ENCODE peak calls at places on chromosomes 3 and 15, in eight cellular contexts. One of them, this sample, is unnamed.
A peak's percentile ranks its signal among the peaks of the same experiment; 100 is the strongest.

GRCh38 chr3:183370391-183370790 is 58.0 kb downstream of the MCF2L2 start:
- DNase-seq in CD8-positive, alpha-beta T cell: no peak
- DNase-seq in brain microvascular endothelial cell: no peak
- DNase-seq in mammary epithelial cell: no peak
- DNase-seq in body of pancreas: no peak
- DNase-seq in HFFc6: no peak
- DNase-seq in Calu3: no peak
- DNase-seq in GM13976: no peak
- DNase-seq in this sample: no peak

GRCh38 chr3:57068437-57069089 is 8.1 kb downstream of the SPATA12 start:
- DNase-seq in CD8-positive, alpha-beta T cell: no peak
- DNase-seq in brain microvascular endothelial cell: peak; percentile 77
- DNase-seq in mammary epithelial cell: peak; percentile 90
- DNase-seq in body of pancreas: no peak
- DNase-seq in HFFc6: peak; percentile 51
- DNase-seq in Calu3: peak; percentile 70
- DNase-seq in GM13976: peak; percentile 85
- DNase-seq in this sample: peak; percentile 87

GRCh38 chr3:25266677-25267076 is 161.4 kb upstream of the RARB start:
- DNase-seq in CD8-positive, alpha-beta T cell: no peak
- DNase-seq in brain microvascular endothelial cell: no peak
- DNase-seq in mammary epithelial cell: no peak
- DNase-seq in body of pancreas: no peak
- DNase-seq in HFFc6: no peak
- DNase-seq in Calu3: no peak
- DNase-seq in GM13976: no peak
- DNase-seq in this sample: no peak

GRCh38 chr3:71428841-71429609 is 154.5 kb downstream of the FOXP1 start:
- DNase-seq in CD8-positive, alpha-beta T cell: no peak
- DNase-seq in brain microvascular endothelial cell: no peak
- DNase-seq in mammary epithelial cell: peak; percentile 90
- DNase-seq in body of pancreas: peak; percentile 31
- DNase-seq in HFFc6: no peak
- DNase-seq in Calu3: peak; percentile 32
- DNase-seq in GM13976: no peak
- DNase-seq in this sample: no peak

GRCh38 chr15:52011711-52012144 is 7.3 kb upstream of the MAPK6 start:
- DNase-seq in CD8-positive, alpha-beta T cell: no peak
- DNase-seq in brain microvascular endothelial cell: no peak
- DNase-seq in mammary epithelial cell: no peak
- DNase-seq in body of pancreas: no peak
- DNase-seq in HFFc6: no peak
- DNase-seq in Calu3: no peak
- DNase-seq in GM13976: no peak
- DNase-seq in this sample: no peak

GRCh38 chr3:40109641-40110490 is 199.6 kb upstream of the EIF1B start:
- DNase-seq in CD8-positive, alpha-beta T cell: no peak
- DNase-seq in brain microvascular endothelial cell: no peak
- DNase-seq in mammary epithelial cell: peak; percentile 20
- DNase-seq in body of pancreas: no peak
- DNase-seq in HFFc6: peak; percentile 33
- DNase-seq in Calu3: no peak
- DNase-seq in GM13976: no peak
- DNase-seq in this sample: no peak

GRCh38 chr3:44208086-44208485 is 33.6 kb upstream of the TOPAZ1 start:
- DNase-seq in CD8-positive, alpha-beta T cell: no peak
- DNase-seq in brain microvascular endothelial cell: no peak
- DNase-seq in mammary epithelial cell: peak; percentile 50
- DNase-seq in body of pancreas: no peak
- DNase-seq in HFFc6: peak; percentile 4
- DNase-seq in Calu3: no peak
- DNase-seq in GM13976: no peak
- DNase-seq in this sample: no peak

GRCh38 chr3:138187296-138188012 is at the start of gene ARMC8:
- DNase-seq in CD8-positive, alpha-beta T cell: no peak
- DNase-seq in brain microvascular endothelial cell: peak; percentile 40
- DNase-seq in mammary epithelial cell: peak; percentile 56
- DNase-seq in body of pancreas: peak; percentile 72
- DNase-seq in HFFc6: peak; percentile 39
- DNase-seq in Calu3: peak; percentile 66
- DNase-seq in GM13976: no peak
- DNase-seq in this sample: no peak

GRCh38 chr3:10160346-10160745 is 4.4 kb upstream of the IRAK2 start:
- DNase-seq in CD8-positive, alpha-beta T cell: no peak
- DNase-seq in brain microvascular endothelial cell: no peak
- DNase-seq in mammary epithelial cell: no peak
- DNase-seq in body of pancreas: no peak
- DNase-seq in HFFc6: no peak
- DNase-seq in Calu3: no peak
- DNase-seq in GM13976: no peak
- DNase-seq in this sample: no peak

GRCh38 chr15:89642106-89642505 is 13.2 kb downstream of the KIF7 start:
- DNase-seq in CD8-positive, alpha-beta T cell: no peak
- DNase-seq in brain microvascular endothelial cell: no peak
- DNase-seq in mammary epithelial cell: no peak
- DNase-seq in body of pancreas: no peak
- DNase-seq in HFFc6: no peak
- DNase-seq in Calu3: no peak
- DNase-seq in GM13976: no peak
- DNase-seq in this sample: no peak

GRCh38 chr3:195385526-195385925 is 57.3 kb downstream of the ACAP2 start:
- DNase-seq in CD8-positive, alpha-beta T cell: no peak
- DNase-seq in brain microvascular endothelial cell: peak; percentile 11
- DNase-seq in mammary epithelial cell: peak; percentile 3
- DNase-seq in body of pancreas: no peak
- DNase-seq in HFFc6: no peak
- DNase-seq in Calu3: peak; percentile 14
- DNase-seq in GM13976: no peak
- DNase-seq in this sample: no peak

GRCh38 chr3:68893600-68894239 is 38.6 kb downstream of the TAFA4 start:
- DNase-seq in CD8-positive, alpha-beta T cell: no peak
- DNase-seq in brain microvascular endothelial cell: peak; percentile 18
- DNase-seq in mammary epithelial cell: peak; percentile 16
- DNase-seq in body of pancreas: no peak
- DNase-seq in HFFc6: peak; percentile 35
- DNase-seq in Calu3: peak; percentile 11
- DNase-seq in GM13976: peak; percentile 16
- DNase-seq in this sample: peak; percentile 16

GRCh38 chr3:99951701-99952100 is 134.0 kb downstream of the CMSS1 start:
- DNase-seq in CD8-positive, alpha-beta T cell: no peak
- DNase-seq in brain microvascular endothelial cell: no peak
- DNase-seq in mammary epithelial cell: no peak
- DNase-seq in body of pancreas: no peak
- DNase-seq in HFFc6: no peak
- DNase-seq in Calu3: no peak
- DNase-seq in GM13976: no peak
- DNase-seq in this sample: no peak

GRCh38 chr3:185657691-185658503 is 71.8 kb downstream of the SENP2 start:
- DNase-seq in CD8-positive, alpha-beta T cell: no peak
- DNase-seq in brain microvascular endothelial cell: no peak
- DNase-seq in mammary epithelial cell: no peak
- DNase-seq in body of pancreas: no peak
- DNase-seq in HFFc6: no peak
- DNase-seq in Calu3: no peak
- DNase-seq in GM13976: no peak
- DNase-seq in this sample: no peak

GRCh38 chr15:35437157-35437556 is 108.8 kb downstream of the DPH6 start:
- DNase-seq in CD8-positive, alpha-beta T cell: no peak
- DNase-seq in brain microvascular endothelial cell: no peak
- DNase-seq in mammary epithelial cell: no peak
- DNase-seq in body of pancreas: no peak
- DNase-seq in HFFc6: peak; percentile 35
- DNase-seq in Calu3: no peak
- DNase-seq in GM13976: no peak
- DNase-seq in this sample: no peak

GRCh38 chr15:42085721-42086120 is 8.6 kb downstream of the PLA2G4D start:
- DNase-seq in CD8-positive, alpha-beta T cell: no peak
- DNase-seq in brain microvascular endothelial cell: no peak
- DNase-seq in mammary epithelial cell: no peak
- DNase-seq in body of pancreas: no peak
- DNase-seq in HFFc6: no peak
- DNase-seq in Calu3: no peak
- DNase-seq in GM13976: no peak
- DNase-seq in this sample: no peak

GRCh38 chr15:74624020-74624602 is 8.5 kb downstream of the CLK3 start:
- DNase-seq in CD8-positive, alpha-beta T cell: no peak
- DNase-seq in brain microvascular endothelial cell: no peak
- DNase-seq in mammary epithelial cell: no peak
- DNase-seq in body of pancreas: no peak
- DNase-seq in HFFc6: no peak
- DNase-seq in Calu3: no peak
- DNase-seq in GM13976: no peak
- DNase-seq in this sample: no peak

GRCh38 chr3:41573591-41573990 is 374.3 kb downstream of the CTNNB1 start:
- DNase-seq in CD8-positive, alpha-beta T cell: no peak
- DNase-seq in brain microvascular endothelial cell: no peak
- DNase-seq in mammary epithelial cell: no peak
- DNase-seq in body of pancreas: no peak
- DNase-seq in HFFc6: no peak
- DNase-seq in Calu3: no peak
- DNase-seq in GM13976: no peak
- DNase-seq in this sample: no peak

GRCh38 chr15:48800811-48801460 is 9.9 kb downstream of the CEP152 start:
- DNase-seq in CD8-positive, alpha-beta T cell: no peak
- DNase-seq in brain microvascular endothelial cell: no peak
- DNase-seq in mammary epithelial cell: peak; percentile 7
- DNase-seq in body of pancreas: no peak
- DNase-seq in HFFc6: peak; percentile 24
- DNase-seq in Calu3: no peak
- DNase-seq in GM13976: no peak
- DNase-seq in this sample: no peak
- TF ChIP-seq CTCF in CD8-positive, alpha-beta T cell: no peak
- TF ChIP-seq CTCF in brain microvascular endothelial cell: peak; percentile 27
- TF ChIP-seq CTCF in mammary epithelial cell: peak; percentile 36
- TF ChIP-seq CTCF in body of pancreas: peak; percentile 38
- TF ChIP-seq CTCF in HFFc6: peak; percentile 82
- TF ChIP-seq CTCF in Calu3: no peak
- TF ChIP-seq CTCF in GM13976: peak; percentile 9
- TF ChIP-seq CTCF in this sample: peak; percentile 38

DNA sequence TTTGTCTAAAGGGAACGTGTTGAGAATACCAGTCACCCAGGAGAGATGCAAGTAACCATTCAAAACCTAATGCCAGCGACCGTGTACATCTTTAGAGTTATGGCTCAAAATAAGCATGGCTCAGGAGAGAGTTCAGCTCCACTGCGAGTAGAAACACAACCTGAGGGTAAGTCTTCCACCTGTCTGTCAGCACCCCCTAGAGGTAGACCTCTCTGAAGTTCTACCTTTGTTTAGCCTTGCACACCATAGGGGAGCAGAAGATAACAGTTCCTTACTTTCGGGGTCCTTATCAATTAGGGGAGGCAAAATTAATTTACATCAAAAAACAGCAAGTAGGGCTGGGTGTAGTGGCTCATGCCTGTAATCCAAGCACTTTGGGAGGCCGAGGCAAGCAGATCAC is 124.4 kb downstream of the HCN4 start:
- DNase-seq in CD8-positive, alpha-beta T cell: no peak
- DNase-seq in brain microvascular endothelial cell: no peak
- DNase-seq in mammary epithelial cell: peak; percentile 14
- DNase-seq in body of pancreas: no peak
- DNase-seq in HFFc6: no peak
- DNase-seq in Calu3: peak; percentile 65
- DNase-seq in GM13976: peak; percentile 24
- DNase-seq in this sample: peak; percentile 31
- TF ChIP-seq CTCF in CD8-positive, alpha-beta T cell: no peak
- TF ChIP-seq CTCF in brain microvascular endothelial cell: peak; percentile 54
- TF ChIP-seq CTCF in mammary epithelial cell: peak; percentile 41
- TF ChIP-seq CTCF in body of pancreas: no peak
- TF ChIP-seq CTCF in HFFc6: peak; percentile 45
- TF ChIP-seq CTCF in Calu3: peak; percentile 60
- TF ChIP-seq CTCF in GM13976: peak; percentile 26
- TF ChIP-seq CTCF in this sample: peak; percentile 32

GRCh38 chr3:149901770-149902169 is 68.9 kb downstream of the PFN2 start:
- DNase-seq in CD8-positive, alpha-beta T cell: no peak
- DNase-seq in brain microvascular endothelial cell: no peak
- DNase-seq in mammary epithelial cell: no peak
- DNase-seq in body of pancreas: no peak
- DNase-seq in HFFc6: no peak
- DNase-seq in Calu3: no peak
- DNase-seq in GM13976: no peak
- DNase-seq in this sample: no peak

GRCh38 chr3:149900322-149900721 is 70.4 kb downstream of the PFN2 start:
- DNase-seq in CD8-positive, alpha-beta T cell: no peak
- DNase-seq in brain microvascular endothelial cell: no peak
- DNase-seq in mammary epithelial cell: no peak
- DNase-seq in body of pancreas: no peak
- DNase-seq in HFFc6: no peak
- DNase-seq in Calu3: no peak
- DNase-seq in GM13976: no peak
- DNase-seq in this sample: no peak

GRCh38 chr3:149898771-149899170 is 71.9 kb downstream of the PFN2 start:
- DNase-seq in CD8-positive, alpha-beta T cell: no peak
- DNase-seq in brain microvascular endothelial cell: peak; percentile 86
- DNase-seq in mammary epithelial cell: no peak
- DNase-seq in body of pancreas: no peak
- DNase-seq in HFFc6: peak; percentile 74
- DNase-seq in Calu3: peak; percentile 12
- DNase-seq in GM13976: no peak
- DNase-seq in this sample: no peak

GRCh38 chr3:149906036-149906435 is 64.7 kb downstream of the PFN2 start:
- DNase-seq in CD8-positive, alpha-beta T cell: no peak
- DNase-seq in brain microvascular endothelial cell: no peak
- DNase-seq in mammary epithelial cell: no peak
- DNase-seq in body of pancreas: no peak
- DNase-seq in HFFc6: no peak
- DNase-seq in Calu3: no peak
- DNase-seq in GM13976: no peak
- DNase-seq in this sample: no peak

DNA sequence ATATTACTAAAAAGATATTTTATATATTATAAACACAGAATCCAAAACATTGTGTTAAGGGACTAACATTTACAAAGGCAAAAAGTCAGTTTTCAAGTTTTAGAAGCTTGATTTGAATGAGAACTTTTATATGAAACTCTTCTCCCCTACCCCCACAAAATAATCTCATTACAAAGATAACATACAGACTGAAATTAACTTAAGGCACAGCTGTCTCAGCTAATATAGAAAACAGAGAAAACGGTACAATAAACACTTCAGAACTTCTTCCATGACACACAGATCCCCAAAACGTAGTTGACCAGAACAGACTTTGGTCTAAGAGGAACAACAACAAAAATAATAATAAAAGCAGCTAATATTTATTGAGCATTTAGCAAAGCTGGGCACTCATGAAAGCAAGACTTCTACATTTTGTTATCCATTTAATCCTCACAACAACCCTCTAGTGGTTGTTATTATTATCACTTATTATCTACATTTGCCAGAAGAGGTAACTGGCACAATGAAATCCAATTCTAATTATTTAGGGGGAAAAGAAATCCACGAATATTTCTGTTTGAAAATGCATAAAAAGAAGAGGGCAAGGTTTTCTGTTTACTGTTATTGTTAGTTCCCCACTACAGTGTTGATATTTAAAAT is 68.1 kb downstream of the PFN2 start:
- DNase-seq in CD8-positive, alpha-beta T cell: no peak
- DNase-seq in brain microvascular endothelial cell: no peak
- DNase-seq in mammary epithelial cell: peak; percentile 1
- DNase-seq in body of pancreas: no peak
- DNase-seq in HFFc6: no peak
- DNase-seq in Calu3: no peak
- DNase-seq in GM13976: no peak
- DNase-seq in this sample: no peak
- TF ChIP-seq CTCF in CD8-positive, alpha-beta T cell: no peak
- TF ChIP-seq CTCF in brain microvascular endothelial cell: peak; percentile 8
- TF ChIP-seq CTCF in mammary epithelial cell: peak; percentile 24
- TF ChIP-seq CTCF in body of pancreas: peak; percentile 10
- TF ChIP-seq CTCF in HFFc6: peak; percentile 73
- TF ChIP-seq CTCF in Calu3: peak; percentile 40
- TF ChIP-seq CTCF in GM13976: no peak
- TF ChIP-seq CTCF in this sample: no peak

GRCh38 chr3:52388933-52389332 is 56.0 kb downstream of the SEMA3G start:
- DNase-seq in CD8-positive, alpha-beta T cell: no peak
- DNase-seq in brain microvascular endothelial cell: no peak
- DNase-seq in mammary epithelial cell: no peak
- DNase-seq in body of pancreas: no peak
- DNase-seq in HFFc6: no peak
- DNase-seq in Calu3: no peak
- DNase-seq in GM13976: no peak
- DNase-seq in this sample: no peak
- TF ChIP-seq CTCF in CD8-positive, alpha-beta T cell: no peak
- TF ChIP-seq CTCF in brain microvascular endothelial cell: peak; percentile 24
- TF ChIP-seq CTCF in mammary epithelial cell: no peak
- TF ChIP-seq CTCF in body of pancreas: no peak
- TF ChIP-seq CTCF in HFFc6: no peak
- TF ChIP-seq CTCF in Calu3: no peak
- TF ChIP-seq CTCF in GM13976: no peak
- TF ChIP-seq CTCF in this sample: no peak

This sample was measured in GM20000.